ENCODE peak calls at places on chromosome 1, in four cellular contexts. S is neural progenitor cell, K is pancreas, C is GM23248. V is an unnamed sample. For H3K36me3, the result is how much of the 10 kb centered on the place peaks cover.

GRCh38 chr1:111565079-111565478 is 54.5 kb upstream of the RAP1A start:
- DNase-seq in S (no peak), K (no peak), C (peak), V (peak)

GRCh38 chr1:192951961-192952460 is 107.1 kb downstream of the UCHL5 start:
- DNase-seq in S (no peak), K (no peak), C (peak), V (peak)

GRCh38 chr1:83958704-83959103 is 40.2 kb downstream of the TTLL7 start:
- DNase-seq in S (no peak), K (no peak), C (no peak), V (no peak)

GRCh38 chr1:16354619-16355018 is 2.3 kb upstream of the FBXO42 start:
- DNase-seq in S (no peak), K (no peak), C (no peak), V (no peak)

GRCh38 chr1:64036549-64036948 is 166.9 kb upstream of the UBE2U start:
- DNase-seq in S (no peak), K (no peak), C (no peak), V (no peak)

GRCh38 chr1:20699558-20699957 is 18.2 kb downstream of the KIF17 start:
- DNase-seq in S (no peak), K (no peak), C (no peak), V (no peak)

GRCh38 chr1:90768098-90768497 is 51.0 kb upstream of the BARHL2 start:
- DNase-seq in S (no peak), K (no peak), C (no peak), V (peak)

GRCh38 chr1:29782846-29783500 is 546.7 kb downstream of the PTPRU start:
- DNase-seq in S (no peak), K (no peak), C (no peak), V (no peak)

GRCh38 chr1:62321438-62321837 is 2.2 kb upstream of the KANK4 start:
- DNase-seq in S (no peak), K (no peak), C (peak), V (peak)

GRCh38 chr1:157091668-157092273 is 7.8 kb downstream of the ETV3L start:
- DNase-seq in S (no peak), K (no peak), C (no peak), V (no peak)

GRCh38 chr1:183180634-183181056 is 5.4 kb upstream of the LAMC2 start:
- DNase-seq in S (no peak), K (peak), C (peak), V (peak)

GRCh38 chr1:159338018-159338417 is 35.9 kb downstream of the FCER1A start:
- DNase-seq in S (no peak), K (no peak), C (no peak), V (no peak)

GRCh38 chr1:228861830-228862176 is 126.5 kb downstream of the RHOU start:
- DNase-seq in S (no peak), K (no peak), C (peak), V (no peak)

GRCh38 chr1:190478193-190479007 is 736 bp upstream of the BRINP3 start:
- DNase-seq in S (peak), K (no peak), C (peak), V (peak)

GRCh38 chr1:30395631-30396030 is 327.8 kb downstream of the MATN1 start:
- DNase-seq in S (no peak), K (no peak), C (no peak), V (no peak)

GRCh38 chr1:244964112-244964971 is 100.0 kb upstream of the HNRNPU start:
- DNase-seq in S (peak), K (peak), C (peak), V (peak)

GRCh38 chr1:161160763-161161162 is 1.5 kb downstream of the USP21 start:
- DNase-seq in S (no peak), K (no peak), C (no peak), V (no peak)
- H3K4me3 ChIP-seq in S (no peak), K (no peak), C (no peak), V (no peak)

GRCh38 chr1:19618428-19618827 is 25.7 kb upstream of the NBL1 start:
- DNase-seq in S (no peak), K (no peak), C (no peak), V (peak)

GRCh38 chr1:19616489-19616888 is 27.6 kb upstream of the NBL1 start:
- DNase-seq in S (no peak), K (no peak), C (peak), V (peak)

GRCh38 chr1:19612516-19612915 is 31.6 kb upstream of the NBL1 start:
- DNase-seq in S (no peak), K (no peak), C (no peak), V (no peak)

GRCh38 chr1:19613075-19613748 is 30.9 kb upstream of the NBL1 start:
- DNase-seq in S (no peak), K (no peak), C (no peak), V (no peak)

DNA sequence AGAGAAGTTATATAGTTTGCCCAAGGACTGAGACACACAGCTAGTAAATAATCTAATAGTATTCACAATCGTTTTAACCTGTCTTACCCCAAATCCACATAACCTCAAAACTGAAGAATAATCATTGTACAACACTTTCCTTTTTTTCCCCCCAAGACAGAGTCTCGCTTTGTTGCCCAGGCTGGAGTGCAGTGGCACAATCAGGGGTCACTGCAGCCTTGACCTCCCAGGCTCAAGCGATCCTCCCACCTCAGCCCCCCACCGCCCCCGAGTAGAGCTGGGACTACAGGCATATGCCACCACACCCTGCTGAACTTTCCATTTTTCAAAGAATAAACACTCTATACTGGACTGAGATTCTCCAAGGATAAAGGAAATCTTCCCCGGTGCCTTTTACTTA is 28.7 kb upstream of the NBL1 start:
- DNase-seq in S (no peak), K (no peak), C (no peak), V (no peak)
- H3K36me3 ChIP-seq in S (under half), K (under half), C (under half), V (under half)

DNA sequence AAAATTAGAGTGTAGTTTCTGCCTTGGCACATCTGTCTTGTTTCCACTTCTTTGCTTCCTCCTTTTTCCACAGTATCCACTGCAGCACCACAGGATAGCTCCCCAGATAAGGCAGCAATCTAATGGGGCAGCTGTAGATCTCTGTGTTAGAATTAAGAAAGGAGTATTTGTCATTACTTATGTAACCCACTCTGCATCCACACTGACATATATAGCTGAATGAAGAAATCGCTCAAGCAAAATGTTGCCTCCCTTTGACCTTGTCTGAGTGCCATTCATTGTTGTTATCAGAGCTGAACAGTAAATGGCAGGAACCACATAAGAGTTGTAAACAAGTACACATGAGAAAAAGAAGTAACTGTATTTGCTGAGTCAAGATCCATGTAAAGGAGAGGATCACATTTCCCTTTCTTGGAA is 45.9 kb upstream of the DPH5 start:
- DNase-seq in S (no peak), K (no peak), C (no peak), V (no peak)
- H3K4me3 ChIP-seq in S (no peak), K (no peak), C (no peak), V (no peak)

GRCh38 chr1:230950404-230950803 is 28.3 kb downstream of the TTC13 start:
- DNase-seq in S (no peak), K (no peak), C (no peak), V (no peak)
- H3K36me3 ChIP-seq in S (under half), K (under half), C (under half), V (under half)

GRCh38 chr1:199151634-199152429 is 513.0 kb downstream of the PTPRC start:
- DNase-seq in S (no peak), K (no peak), C (no peak), V (no peak)
- H3K4me3 ChIP-seq in S (no peak), K (no peak), C (no peak), V (no peak)

GRCh38 chr1:39413902-39414528 is 77.4 kb upstream of the BMP8A start:
- DNase-seq in S (no peak), K (no peak), C (no peak), V (no peak)
- H3K36me3 ChIP-seq in S (under half), K (under half), C (under half), V (under half)

V was measured in bronchial epithelial cell.